ENCODE peak calls at places on chromosomes 3 and 15, in ten cellular contexts. F is BE2C, Q is adrenal gland, R is heart left ventricle, U is cardiac muscle cell, M is GM23338, A is upper lobe of right lung, H is stomach, T is A549, G is pancreas. O is an unnamed sample.
A peak's percentile ranks its signal among the peaks of the same experiment; 100 is the strongest.

GRCh38 chr3:48077835-48078234 is 61.6 kb upstream of the MAP4 start:
- DNase-seq in Q (no peak), F (no peak), A (no peak), T (no peak), M (no peak), G (no peak), U (no peak), H (no peak), R (no peak), O (no peak)

GRCh38 chr3:138202945-138203701 is 16.0 kb downstream of the ARMC8 start:
- DNase-seq in M (peak; percentile 69), U (no peak), H (no peak), Q (no peak), T (no peak), G (no peak), F (no peak), R (no peak), A (no peak), O (no peak)

GRCh38 chr3:124336067-124336656 is 344.2 kb upstream of the ROPN1 start:
- DNase-seq in Q (no peak), A (no peak), T (no peak), R (no peak), H (no peak), G (no peak), F (no peak), U (no peak), M (no peak), O (no peak)

GRCh38 chr15:83653639-83654378 is at the start of gene ADAMTSL3:
- DNase-seq in U (peak; percentile 78), A (peak; percentile 91), G (peak; percentile 95), M (peak; percentile 81), H (peak; percentile 81), Q (no peak), R (peak; percentile 85), F (peak; percentile 77), T (peak; percentile 43), O (no peak)

GRCh38 chr3:8246070-8246469 is 255.6 kb upstream of the LMCD1 start:
- DNase-seq in G (no peak), Q (no peak), A (no peak), T (no peak), H (no peak), F (no peak), R (no peak), U (no peak), M (no peak), O (no peak)

GRCh38 chr15:80838666-80839065 is 59.5 kb downstream of the CEMIP start:
- DNase-seq in U (no peak), R (no peak), H (no peak), A (no peak), G (no peak), T (no peak), M (no peak), F (no peak), Q (no peak), O (no peak)

GRCh38 chr3:55488398-55489055 is 1.4 kb upstream of the WNT5A start:
- DNase-seq in U (peak; percentile 76), Q (peak; percentile 65), M (peak; percentile 97), T (peak; percentile 35), R (peak; percentile 57), H (peak; percentile 61), G (peak; percentile 87), F (no peak), A (peak; percentile 79), O (peak; percentile 40)

GRCh38 chr3:14875411-14876175 is 56.8 kb downstream of the FGD5 start:
- DNase-seq in H (no peak), T (no peak), A (no peak), G (no peak), M (no peak), Q (no peak), F (no peak), U (no peak), R (no peak), O (no peak)

GRCh38 chr15:92809880-92810361 is 90.2 kb upstream of the CHD2 start:
- DNase-seq in M (no peak), U (peak; percentile 69), R (peak; percentile 58), G (no peak), F (peak; percentile 34), T (no peak), A (no peak), Q (peak; percentile 80), H (no peak), O (no peak)

GRCh38 chr3:165125836-165126235 is 47.5 kb upstream of the SI start:
- DNase-seq in A (no peak), T (no peak), M (no peak), F (no peak), H (no peak), G (no peak), R (no peak), Q (no peak), U (no peak), O (no peak)

GRCh38 chr3:158809642-158810041 is 7.8 kb downstream of the MFSD1 start:
- DNase-seq in T (no peak), U (no peak), G (no peak), A (no peak), M (no peak), H (no peak), Q (no peak), F (no peak), R (no peak), O (no peak)

DNA sequence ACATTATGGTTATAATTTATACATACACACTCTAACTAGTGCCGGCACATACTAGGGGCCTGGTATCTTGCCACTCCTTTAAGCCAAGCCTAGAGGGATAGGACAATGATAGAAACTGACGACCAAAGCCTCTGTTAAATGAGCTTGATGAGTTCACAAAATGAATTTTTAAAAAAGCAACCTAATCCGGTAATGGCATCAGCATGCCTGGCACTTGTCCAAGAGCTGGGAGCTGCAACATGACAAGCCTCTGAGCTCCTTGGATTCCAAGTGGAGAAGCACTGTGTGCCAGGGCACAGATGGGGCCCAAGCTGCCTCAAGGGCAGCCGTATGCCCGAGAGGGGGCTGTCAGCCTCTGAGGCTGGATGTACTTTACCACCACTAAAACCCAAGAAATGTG is 9.7 kb downstream of the ETV5 start:
- DNase-seq in H (peak; percentile 56), T (no peak), M (no peak), G (peak; percentile 82), R (no peak), U (peak; percentile 44), Q (peak; percentile 93), A (peak; percentile 69), F (peak; percentile 80), O (no peak)
- H3K4me1 ChIP-seq in H (peaks cover 42% of the 10 kb centered on the region), T (peaks cover 48% of the 10 kb centered on the region), M (peaks cover 68% of the 10 kb centered on the region), G (peaks cover 42% of the 10 kb centered on the region), R (peaks cover 43% of the 10 kb centered on the region), U (peaks cover 54% of the 10 kb centered on the region), Q (peaks cover 43% of the 10 kb centered on the region), A (peaks cover 32% of the 10 kb centered on the region), F (peaks cover 38% of the 10 kb centered on the region), O (peaks cover 8% of the 10 kb centered on the region)

DNA sequence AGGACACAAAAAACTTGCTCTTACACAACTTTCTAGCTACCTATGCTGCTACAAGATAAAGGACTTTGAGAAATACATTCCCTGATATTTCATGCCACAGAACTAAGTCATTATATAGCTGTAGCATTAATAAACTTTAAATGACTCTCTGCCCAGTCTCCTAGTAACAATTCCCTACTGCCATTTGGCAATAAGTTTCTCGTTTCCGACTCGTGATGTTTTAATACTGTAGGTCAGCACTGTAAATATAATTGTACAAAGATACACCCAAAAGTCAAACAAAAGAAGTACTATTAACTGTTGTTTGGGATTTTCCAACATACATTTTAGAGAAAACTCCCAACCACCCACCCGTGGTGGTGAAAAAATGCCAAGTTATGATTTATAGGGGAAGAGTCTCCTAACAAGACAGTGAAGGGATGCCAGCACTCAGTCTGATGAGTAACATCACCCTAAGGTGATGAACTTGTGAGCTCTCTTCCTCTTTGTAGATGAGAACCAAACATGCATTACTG is 132.2 kb downstream of the DUT start:
- DNase-seq in U (no peak), M (no peak), G (no peak), Q (no peak), T (no peak), H (no peak), R (no peak), F (no peak), A (no peak), O (no peak)
- H3K4me3 ChIP-seq in U (no peak overlapping the region), M (no peak overlapping the region), G (no peak overlapping the region), Q (no peak overlapping the region), T (no peak overlapping the region), H (no peak overlapping the region), R (no peak overlapping the region), F (no peak overlapping the region), A (no peak overlapping the region), O (no peak overlapping the region)

DNA sequence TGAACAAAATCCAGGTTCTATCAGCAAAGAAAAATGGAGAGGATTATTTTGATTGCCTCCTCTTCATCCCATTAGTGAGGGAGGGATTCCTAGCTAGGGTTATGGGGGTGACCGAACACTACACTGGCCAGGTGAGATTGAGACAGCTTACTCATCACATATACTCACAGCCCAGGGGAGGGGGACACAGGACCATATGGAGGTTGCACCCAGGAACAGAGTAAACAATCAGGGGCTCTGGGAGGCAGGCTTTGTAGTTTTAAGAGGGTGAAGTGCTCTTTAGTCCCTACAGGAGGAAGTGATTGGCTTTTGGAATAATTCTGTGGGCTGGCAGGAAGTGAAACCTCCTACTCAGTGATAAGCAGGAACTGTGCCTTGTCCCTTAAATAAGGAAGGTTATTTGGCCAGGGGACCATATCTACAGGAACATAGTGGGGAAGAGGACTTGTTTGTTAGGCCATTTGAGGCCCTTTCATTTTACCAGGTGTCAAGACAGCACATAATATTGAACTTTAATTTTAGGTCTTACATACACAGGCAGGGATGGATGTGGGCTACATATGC is 17.5 kb upstream of the KCTD6 start:
- DNase-seq in F (no peak), U (no peak), M (peak; percentile 19), H (no peak), T (no peak), A (no peak), Q (no peak), G (no peak), R (no peak), O (no peak)
- H3K4me1 ChIP-seq in F (no peaks in the 10 kb centered on the region), U (peaks cover 31% of the 10 kb centered on the region), M (peaks cover 10% of the 10 kb centered on the region), H (peaks cover 24% of the 10 kb centered on the region), T (peaks cover 51% of the 10 kb centered on the region), A (peaks cover 25% of the 10 kb centered on the region), Q (peaks cover 17% of the 10 kb centered on the region), G (peaks cover 12% of the 10 kb centered on the region), R (peaks cover 66% of the 10 kb centered on the region), O (peaks cover 30% of the 10 kb centered on the region)

DNA sequence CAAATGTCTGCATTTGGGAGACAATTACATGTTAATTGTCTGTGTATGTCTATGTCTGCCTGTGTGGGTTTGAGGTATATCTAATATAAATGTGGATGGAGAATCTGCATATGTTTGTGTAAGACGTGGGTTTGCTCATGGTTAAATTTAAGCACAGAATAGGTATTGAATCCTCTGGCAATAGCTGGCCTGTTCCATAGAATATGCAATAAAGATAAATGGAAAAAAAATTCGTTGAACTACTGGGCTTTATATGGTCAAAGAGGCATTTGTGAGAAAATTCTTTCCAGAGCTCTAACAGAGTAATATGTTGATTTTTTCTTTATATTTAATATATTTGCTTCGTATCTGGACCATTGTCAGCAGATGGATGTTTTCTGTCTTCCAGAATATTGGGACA is 1.4 kb downstream of the VPS8 start:
- DNase-seq in M (no peak), Q (no peak), T (no peak), F (no peak), H (no peak), U (no peak), A (no peak), R (no peak), G (no peak), O (no peak)
- H3K4me3 ChIP-seq in M (peak overlapping the region; percentile 93), Q (no peak overlapping the region), T (peak overlapping the region; percentile 66), F (no peak overlapping the region), H (peak overlapping the region; percentile 75), U (peak overlapping the region; percentile 86), A (peak overlapping the region; percentile 88), R (no peak overlapping the region), G (no peak overlapping the region), O (peak overlapping the region; percentile 53)

GRCh38 chr15:88986949-88987589 is 73.9 kb upstream of the MFGE8 start:
- DNase-seq in F (no peak), G (no peak), U (no peak), A (no peak), M (peak; percentile 60), Q (no peak), T (no peak), H (no peak), R (no peak), O (peak; percentile 67)
- H3K4me1 ChIP-seq in F (peaks cover 3% of the 10 kb centered on the region), G (no peaks in the 10 kb centered on the region), U (peaks cover 18% of the 10 kb centered on the region), A (no peaks in the 10 kb centered on the region), M (peaks cover 57% of the 10 kb centered on the region), Q (peaks cover 9% of the 10 kb centered on the region), T (peaks cover 79% of the 10 kb centered on the region), H (peaks cover 12% of the 10 kb centered on the region), R (peaks cover 7% of the 10 kb centered on the region), O (peaks cover 93% of the 10 kb centered on the region)

O was measured in Caco-2.